ENCODE peak calls at places on chromosomes 6 and 20, in ten cellular contexts. E is H1, M is stomach, S is GM23338, Z is prostate gland, Y is K562, I is transverse colon, F is breast epithelium, O is suprapubic skin, D is Panc1. U is an unnamed sample.

GRCh38 chr20:16575390-16576140 is 2.3 kb upstream of the KIF16B start:
- DNase-seq in O (no peak), M (no peak), F (no peak), Y (no peak), Z (no peak), I (no peak), D (no peak), S (peak; percentile 35), E (no peak), U (no peak)

GRCh38 chr6:160832422-160832821 is 130.4 kb downstream of the PLG start:
- DNase-seq in M (no peak), Y (no peak), F (no peak), S (no peak), O (no peak), D (no peak), Z (no peak), E (no peak), I (no peak), U (no peak)

GRCh38 chr6:169752074-169752623 is 727 bp downstream of the ERMARD start:
- DNase-seq in F (no peak), D (no peak), E (no peak), S (peak; percentile 43), Y (no peak), O (no peak), I (no peak), M (no peak), Z (no peak), U (no peak)

GRCh38 chr6:33029297-33030184 is 20.1 kb upstream of the HLA-DOA start:
- DNase-seq in E (no peak), D (no peak), Z (no peak), O (no peak), Y (no peak), I (peak; percentile 32), S (peak; percentile 28), M (peak; percentile 45), F (no peak), U (peak; percentile 82)

GRCh38 chr6:75306074-75306473 is 21.5 kb upstream of the TMEM30A start:
- DNase-seq in F (no peak), O (no peak), S (no peak), I (no peak), Y (no peak), D (no peak), M (no peak), E (no peak), Z (no peak), U (no peak)

GRCh38 chr6:110529907-110530306 is 53.5 kb upstream of the SLC22A16 start:
- DNase-seq in I (no peak), E (no peak), M (no peak), Y (no peak), Z (no peak), S (no peak), F (no peak), D (no peak), O (no peak), U (no peak)

GRCh38 chr20:47854687-47855212 is 69.5 kb upstream of the SULF2 start:
- DNase-seq in Z (no peak), Y (peak; percentile 18), S (peak; percentile 82), O (no peak), D (peak; percentile 13), E (peak; percentile 72), M (no peak), I (peak; percentile 25), F (no peak), U (no peak)

GRCh38 chr6:1110164-1110563 is 201.7 kb upstream of the FOXQ1 start:
- DNase-seq in I (no peak), Y (no peak), D (no peak), Z (no peak), F (no peak), S (no peak), O (no peak), E (peak; percentile 3), M (no peak), U (no peak)

GRCh38 chr6:105898286-105898685 is 187.8 kb upstream of the PRDM1 start:
- DNase-seq in Z (no peak), I (peak; percentile 19), D (no peak), O (no peak), E (no peak), F (no peak), S (no peak), M (no peak), Y (no peak), U (no peak)

GRCh38 chr6:16619017-16619416 is 142.2 kb downstream of the ATXN1 start:
- DNase-seq in O (no peak), D (no peak), M (no peak), I (no peak), Z (no peak), S (no peak), E (no peak), F (no peak), Y (no peak), U (no peak)

GRCh38 chr6:11810854-11811643 is 32.4 kb upstream of the ADTRP start:
- DNase-seq in I (no peak), D (no peak), S (no peak), Z (no peak), M (no peak), O (no peak), F (no peak), Y (no peak), E (no peak), U (no peak)

DNA sequence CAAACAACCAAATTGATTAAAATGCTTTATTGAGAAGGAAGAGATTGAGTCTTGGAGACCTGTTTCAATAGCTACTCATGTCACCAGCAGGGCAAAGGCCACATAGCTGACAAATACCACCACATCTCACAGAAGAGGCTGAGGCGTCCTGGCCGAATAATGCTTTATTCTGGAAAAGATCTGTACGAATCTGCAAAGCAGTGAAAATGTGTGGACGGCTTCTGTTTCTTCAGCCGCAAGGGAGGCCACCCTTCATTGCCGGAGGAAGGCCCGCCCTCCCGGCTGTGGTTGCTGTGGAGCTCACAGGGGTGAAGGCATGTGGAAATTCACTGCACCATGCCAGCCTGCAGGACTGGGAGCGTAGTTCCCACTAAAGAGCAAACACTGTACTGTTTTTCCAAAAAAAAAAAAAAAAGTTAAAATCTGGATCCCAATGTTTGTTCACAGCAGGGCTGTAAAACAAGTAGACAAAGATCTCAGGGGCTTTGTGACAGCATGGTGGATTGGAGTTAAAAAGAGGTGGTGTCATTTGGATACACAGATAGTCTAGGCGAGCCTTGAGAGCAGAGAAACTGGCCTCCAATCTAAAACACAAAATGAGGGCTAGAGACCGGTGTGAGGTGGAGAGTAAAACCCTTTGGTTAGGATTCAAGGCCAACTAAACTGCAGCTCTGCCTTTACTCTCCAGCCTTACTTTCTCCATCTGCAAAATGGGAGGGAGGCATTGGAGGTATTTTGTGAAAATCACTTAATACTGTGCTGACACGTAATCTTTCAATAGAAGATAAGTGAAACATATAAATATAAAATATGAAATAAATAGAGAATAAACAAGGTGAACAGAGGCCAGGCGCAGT is 89.4 kb upstream of the QKI start:
- DNase-seq in S (no peak), I (no peak), F (no peak), D (no peak), E (no peak), M (peak; percentile 52), O (no peak), Y (no peak), Z (peak; percentile 31), U (no peak)
- H3K27ac ChIP-seq in S (no peak overlapping the region), I (peak overlapping the region; percentile 21), F (no peak overlapping the region), D (peak overlapping the region; percentile 87), E (no peak overlapping the region), M (no peak overlapping the region), O (peak overlapping the region; percentile 41), Y (no peak overlapping the region), Z (no peak overlapping the region), U (peak overlapping the region; percentile 45)

GRCh38 chr6:111834356-111834755 is 38.9 kb downstream of the FYN start:
- DNase-seq in M (no peak), S (no peak), Y (no peak), E (no peak), F (no peak), I (no peak), O (no peak), Z (no peak), D (no peak), U (no peak)

GRCh38 chr6:111837007-111837406 is 36.2 kb downstream of the FYN start:
- DNase-seq in E (no peak), F (no peak), S (no peak), M (no peak), D (no peak), O (no peak), Y (no peak), I (no peak), Z (no peak), U (no peak)

GRCh38 chr6:111832833-111833418 is 40.3 kb downstream of the FYN start:
- DNase-seq in E (no peak), D (no peak), S (no peak), F (no peak), I (no peak), Y (no peak), Z (no peak), O (no peak), M (no peak), U (no peak)

GRCh38 chr6:111837641-111838500 is 35.4 kb downstream of the FYN start:
- DNase-seq in Y (no peak), I (no peak), S (no peak), Z (no peak), F (no peak), E (no peak), M (no peak), D (no peak), O (no peak), U (no peak)

DNA sequence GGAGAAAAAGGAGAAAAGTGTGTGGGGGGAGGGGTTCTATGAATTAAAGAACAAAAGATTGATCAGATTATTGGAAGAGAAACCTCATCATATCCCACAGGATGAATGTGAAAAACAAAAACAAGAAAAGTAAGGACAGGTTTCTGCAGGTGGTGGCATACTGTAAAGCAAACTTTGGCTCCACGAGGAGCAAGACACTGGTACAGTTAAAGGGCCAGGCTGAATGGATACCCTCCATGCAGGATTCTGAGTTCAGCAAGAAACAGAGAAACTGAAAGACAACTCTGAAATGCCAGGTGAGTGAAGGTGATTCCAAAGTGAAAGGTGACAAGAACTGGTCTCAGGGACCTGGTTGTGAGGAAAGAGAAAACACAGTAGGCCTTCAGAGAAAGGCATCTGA is 37.4 kb downstream of the FYN start:
- DNase-seq in S (no peak), M (no peak), O (no peak), E (no peak), Z (no peak), F (no peak), I (no peak), D (no peak), Y (no peak), U (no peak)
- H3K4me1 ChIP-seq in S (no peaks in the 10 kb centered on the region), M (no peaks in the 10 kb centered on the region), O (peaks cover 10% of the 10 kb centered on the region), E (peaks cover 3% of the 10 kb centered on the region), Z (no peaks in the 10 kb centered on the region), F (no peaks in the 10 kb centered on the region), I (peaks cover 22% of the 10 kb centered on the region), D (no peaks in the 10 kb centered on the region), Y (no peaks in the 10 kb centered on the region), U (peaks cover 52% of the 10 kb centered on the region)

GRCh38 chr20:51768759-51769517 is 748 bp upstream of the ATP9A start:
- DNase-seq in Y (no peak), M (no peak), O (no peak), E (no peak), D (no peak), Z (no peak), S (peak; percentile 11), I (no peak), F (no peak), U (no peak)
- TF ChIP-seq POLR2AphosphoS5 in Y (no peak), M (no peak), O (no peak), E (no peak), D (no peak), Z (no peak), S (no peak), I (no peak), F (no peak), U (no peak)

DNA sequence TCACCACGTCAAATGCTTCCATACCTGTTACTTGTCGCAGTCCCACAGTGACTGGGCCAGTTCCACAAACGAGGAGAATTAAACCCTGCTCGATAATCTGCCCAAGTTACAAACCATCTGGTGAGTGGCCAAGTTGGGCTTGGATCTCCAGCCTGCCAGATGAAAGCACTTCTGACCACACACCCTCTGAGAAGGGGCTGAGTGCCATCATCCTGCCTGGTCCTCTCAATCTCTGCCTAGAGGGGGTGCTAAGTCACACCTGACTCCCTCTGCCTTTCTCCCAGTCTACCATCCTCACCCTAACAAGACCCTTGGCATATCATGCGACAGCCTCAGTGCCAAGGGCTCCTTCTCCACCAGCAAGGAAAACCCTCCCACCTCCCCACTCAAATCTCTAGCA is 15.8 kb downstream of the RRP36 start:
- DNase-seq in O (no peak), F (no peak), Y (no peak), S (no peak), I (no peak), D (no peak), E (no peak), Z (no peak), M (no peak), U (no peak)
- H3K27ac ChIP-seq in O (no peak overlapping the region), F (no peak overlapping the region), Y (no peak overlapping the region), S (no peak overlapping the region), I (no peak overlapping the region), D (no peak overlapping the region), E (no peak overlapping the region), Z (no peak overlapping the region), M (no peak overlapping the region), U (no peak overlapping the region)